ENCODE peak calls at places on chromosome 15, in six cellular contexts. T is IMR-90, S is suprapubic skin, I is lower leg skin, A is A549, U is adrenal gland. P is an unnamed sample.

GRCh38 chr15:51714162-51714561 is 23.3 kb downstream of the LYSMD2 start:
- DNase-seq in T (no peak), S (no peak), U (no peak), I (no peak), A (no peak), P (peak)

GRCh38 chr15:83194527-83194926 is 13.1 kb downstream of the HDGFL3 start:
- DNase-seq in I (no peak), U (no peak), A (no peak), T (no peak), S (no peak), P (peak)

GRCh38 chr15:51846066-51846462 is 16.6 kb downstream of the TMOD3 start:
- DNase-seq in I (no peak), U (no peak), A (peak), S (no peak), T (no peak), P (no peak)

GRCh38 chr15:25727867-25728600 is 135.1 kb downstream of the ATP10A start:
- DNase-seq in U (no peak), I (peak), A (no peak), T (no peak), S (no peak), P (no peak)

GRCh38 chr15:68743256-68743655 is 77.4 kb downstream of the ANP32A start:
- DNase-seq in U (no peak), I (no peak), A (no peak), S (no peak), T (no peak), P (no peak)

GRCh38 chr15:62618432-62618831 is 424.1 kb upstream of the TPM1 start:
- DNase-seq in T (peak), A (peak), S (no peak), U (no peak), I (no peak), P (no peak)

GRCh38 chr15:74937602-74938371 is at the start of gene COX5A:
- DNase-seq in T (peak), A (peak), U (peak), S (peak), I (peak), P (peak)

GRCh38 chr15:25762015-25762662 is 101.0 kb downstream of the ATP10A start:
- DNase-seq in I (peak), T (peak), U (no peak), A (no peak), S (no peak), P (no peak)

GRCh38 chr15:94375997-94376396 is 144.6 kb downstream of the MCTP2 start:
- DNase-seq in I (no peak), A (no peak), U (no peak), T (no peak), S (no peak), P (no peak)

GRCh38 chr15:43251185-43251862 is 15.4 kb downstream of the TGM5 start:
- DNase-seq in A (no peak), U (no peak), T (no peak), S (no peak), I (no peak), P (no peak)

GRCh38 chr15:28014623-28015200 is 84.4 kb downstream of the OCA2 start:
- DNase-seq in I (no peak), A (no peak), S (no peak), T (no peak), U (no peak), P (no peak)

GRCh38 chr15:35963316-35963715 is 417.4 kb upstream of the DPH6 start:
- DNase-seq in S (no peak), U (no peak), T (no peak), I (no peak), A (no peak), P (no peak)

GRCh38 chr15:48935236-48935635 is 28.5 kb downstream of the SHC4 start:
- DNase-seq in T (no peak), U (peak), I (no peak), S (no peak), A (no peak), P (no peak)

GRCh38 chr15:43893956-43894355 is 67.2 kb downstream of the WDR76 start:
- DNase-seq in I (no peak), S (no peak), T (no peak), U (peak), A (no peak), P (no peak)

GRCh38 chr15:28936481-28936881 is 50.7 kb downstream of the APBA2 start:
- DNase-seq in T (no peak), I (no peak), U (no peak), A (no peak), S (no peak), P (no peak)

GRCh38 chr15:64246364-64247189 is 83.8 kb upstream of the PPIB start:
- DNase-seq in I (no peak), S (no peak), T (peak), U (peak), A (peak), P (peak)

GRCh38 chr15:49902791-49903481 is 216.1 kb downstream of the ATP8B4 start:
- DNase-seq in T (peak), U (no peak), I (no peak), S (no peak), A (peak), P (no peak)

GRCh38 chr15:25180606-25181289 is 226.0 kb downstream of the SNRPN start:
- DNase-seq in A (no peak), T (no peak), S (peak), U (peak), I (no peak), P (no peak)

GRCh38 chr15:48582472-48583235 is 62.9 kb downstream of the FBN1 start:
- DNase-seq in T (peak), U (no peak), I (no peak), S (no peak), A (no peak), P (peak)

GRCh38 chr15:94239474-94239873 is 8.1 kb downstream of the MCTP2 start:
- DNase-seq in A (no peak), T (no peak), I (no peak), S (no peak), U (no peak), P (no peak)

GRCh38 chr15:62711691-62712454 is 330.7 kb upstream of the TPM1 start:
- DNase-seq in I (no peak), A (no peak), T (peak), U (no peak), S (no peak), P (no peak)

GRCh38 chr15:44706946-44707636 is 4.0 kb downstream of the PATL2 start:
- DNase-seq in S (no peak), A (no peak), I (no peak), U (no peak), T (no peak), P (no peak)

GRCh38 chr15:80186597-80186996 is 33.8 kb downstream of the FAH start:
- DNase-seq in A (no peak), S (no peak), I (no peak), U (no peak), T (no peak), P (no peak)

GRCh38 chr15:86004061-86004460 is 75.6 kb upstream of the AGBL1 start:
- DNase-seq in S (no peak), T (no peak), U (no peak), A (no peak), I (no peak), P (no peak)

GRCh38 chr15:48563944-48564343 is 81.6 kb downstream of the FBN1 start:
- DNase-seq in U (no peak), A (no peak), I (no peak), T (no peak), S (no peak), P (no peak)

GRCh38 chr15:92643849-92644815 is 11.4 kb downstream of the FAM174B start:
- DNase-seq in A (no peak), U (no peak), T (no peak), S (no peak), I (no peak), P (no peak)

GRCh38 chr15:38605744-38606143 is 41.1 kb upstream of the RASGRP1 start:
- DNase-seq in S (no peak), A (no peak), U (no peak), T (no peak), I (no peak), P (no peak)

GRCh38 chr15:75410196-75410595 is 41.3 kb downstream of the SIN3A start:
- DNase-seq in I (no peak), S (no peak), U (no peak), T (no peak), A (no peak), P (no peak)

GRCh38 chr15:88894819-88895767 is at the start of gene HAPLN3:
- DNase-seq in I (no peak), S (no peak), T (peak), A (peak), U (peak), P (no peak)

GRCh38 chr15:89179966-89180875 is 41.2 kb downstream of the RLBP1 start:
- DNase-seq in A (no peak), S (no peak), I (no peak), U (no peak), T (peak), P (no peak)

GRCh38 chr15:32781781-32782180 is 64.0 kb downstream of the GREM1 start:
- DNase-seq in T (no peak), A (no peak), S (no peak), I (no peak), U (no peak), P (no peak)

GRCh38 chr15:88989578-88989977 is 76.4 kb upstream of the MFGE8 start:
- DNase-seq in U (no peak), S (no peak), A (peak), I (no peak), T (peak), P (no peak)

GRCh38 chr15:63944681-63944955 is 101.7 kb downstream of the DAPK2 start:
- DNase-seq in T (no peak), S (no peak), U (no peak), I (no peak), A (no peak), P (no peak)

GRCh38 chr15:73079570-73079969 is 27.3 kb downstream of the NEO1 start:
- DNase-seq in I (no peak), T (no peak), U (no peak), A (no peak), S (no peak), P (no peak)

GRCh38 chr15:48447657-48448056 is 116.4 kb downstream of the DUT start:
- DNase-seq in I (no peak), T (peak), A (no peak), S (no peak), U (no peak), P (no peak)

GRCh38 chr15:59701880-59702279 is 12.8 kb upstream of the BNIP2 start:
- DNase-seq in U (no peak), A (no peak), T (no peak), S (no peak), I (no peak), P (peak)

GRCh38 chr15:66023322-66023972 is 154.2 kb downstream of the RAB11A start:
- DNase-seq in U (no peak), I (no peak), T (no peak), A (no peak), S (no peak), P (no peak)

DNA sequence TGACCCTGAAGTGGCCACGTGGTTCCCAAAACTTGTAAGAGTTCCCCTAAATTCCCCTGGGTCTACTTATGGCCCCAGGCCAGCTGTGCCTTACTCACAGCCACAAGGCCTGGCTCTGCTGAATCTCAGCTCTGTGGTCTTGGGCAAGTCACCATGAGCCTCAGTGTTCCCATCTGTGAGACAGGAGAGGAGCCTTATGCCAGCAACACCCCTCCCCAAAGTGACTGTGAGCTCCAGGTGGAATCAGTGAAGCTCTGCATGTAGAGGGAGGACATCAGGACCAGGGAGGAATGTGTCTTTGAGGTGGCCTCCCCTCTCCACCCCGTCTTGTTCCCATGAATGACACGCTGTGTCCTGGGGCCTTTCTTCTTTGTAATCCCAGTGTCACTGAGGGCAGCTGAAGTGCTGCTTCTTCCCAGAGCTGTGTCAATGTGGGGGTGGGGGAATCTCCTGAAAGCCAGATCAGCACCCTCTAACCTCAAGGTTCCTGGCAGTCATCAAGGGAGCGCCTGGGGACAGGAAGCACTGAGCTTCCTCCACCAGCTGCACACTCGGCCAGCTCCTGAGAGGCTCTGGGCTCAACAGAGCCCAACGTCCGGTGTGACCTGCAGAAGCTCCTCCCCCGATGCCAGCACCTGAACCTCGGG is 258.9 kb downstream of the UACA start:
- DNase-seq in A (peak), T (peak), S (no peak), U (peak), I (peak), P (no peak)
- TF ChIP-seq POLR2A in A (no peak), T (no peak), S (no peak), U (no peak), I (no peak), P (no peak)

GRCh38 chr15:41258706-41259471 is 27.8 kb downstream of the CHP1 start:
- DNase-seq in T (peak), U (peak), S (no peak), A (peak), I (no peak), P (no peak)
- TF ChIP-seq POLR2A in T (no peak), U (no peak), S (no peak), A (no peak), I (no peak), P (no peak)

GRCh38 chr15:78049691-78050440 is 27.6 kb downstream of the TBC1D2B start:
- DNase-seq in U (no peak), S (no peak), I (no peak), A (no peak), T (peak), P (no peak)
- TF ChIP-seq POLR2A in U (no peak), S (no peak), I (no peak), A (no peak), T (no peak), P (no peak)

GRCh38 chr15:101070502-101071273 is 151.5 kb downstream of the LRRK1 start:
- DNase-seq in A (no peak), S (no peak), T (peak), U (no peak), I (no peak), P (no peak)
- TF ChIP-seq POLR2A in A (no peak), S (no peak), T (peak), U (no peak), I (no peak), P (no peak)

GRCh38 chr15:81303241-81304225 is 20.4 kb downstream of the STARD5 start:
- DNase-seq in A (no peak), S (no peak), T (peak), I (no peak), U (no peak), P (no peak)
- TF ChIP-seq POLR2A in A (no peak), S (no peak), T (no peak), I (no peak), U (no peak), P (no peak)

GRCh38 chr15:81362790-81363189 is 11.2 kb downstream of the TMC3 start:
- DNase-seq in I (no peak), A (no peak), T (no peak), S (no peak), U (no peak), P (no peak)
- TF ChIP-seq POLR2A in I (no peak), A (no peak), T (no peak), S (no peak), U (no peak), P (no peak)

GRCh38 chr15:26877842-26878241 is 11.0 kb downstream of the GABRA5 start:
- DNase-seq in S (no peak), U (no peak), A (no peak), T (no peak), I (no peak), P (no peak)

GRCh38 chr15:26882112-26882511 is 15.2 kb downstream of the GABRA5 start:
- DNase-seq in A (no peak), I (no peak), U (no peak), S (no peak), T (no peak), P (no peak)

GRCh38 chr15:26882616-26883365 is 15.9 kb downstream of the GABRA5 start:
- DNase-seq in A (no peak), S (no peak), I (no peak), U (no peak), T (no peak), P (no peak)

GRCh38 chr15:26883466-26883865 is 16.6 kb downstream of the GABRA5 start:
- DNase-seq in U (no peak), I (no peak), T (no peak), A (no peak), S (no peak), P (no peak)

DNA sequence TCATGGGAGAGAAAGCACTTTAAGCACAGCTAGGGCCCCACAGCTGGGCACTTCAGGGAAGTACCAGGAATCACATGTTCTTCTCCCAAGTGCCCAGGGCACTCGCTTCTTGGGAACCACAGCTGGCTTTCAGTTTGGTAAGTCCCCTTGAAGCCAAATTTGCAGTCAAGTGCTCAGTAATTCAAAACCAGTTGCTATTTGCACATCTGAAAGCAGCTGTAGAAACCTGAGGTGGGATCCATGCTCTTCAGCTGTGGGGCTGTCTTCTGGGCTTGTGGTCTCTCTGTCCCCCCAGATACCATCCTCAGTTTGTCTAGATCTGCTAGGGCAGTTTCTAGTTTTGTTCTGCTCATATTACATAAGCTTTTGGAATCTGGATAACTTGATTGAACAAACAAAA is 12.9 kb downstream of the GABRA5 start:
- DNase-seq in T (no peak), I (no peak), A (no peak), U (no peak), S (no peak), P (no peak)
- TF ChIP-seq POLR2A in T (no peak), I (no peak), A (no peak), U (no peak), S (no peak), P (no peak)

DNA sequence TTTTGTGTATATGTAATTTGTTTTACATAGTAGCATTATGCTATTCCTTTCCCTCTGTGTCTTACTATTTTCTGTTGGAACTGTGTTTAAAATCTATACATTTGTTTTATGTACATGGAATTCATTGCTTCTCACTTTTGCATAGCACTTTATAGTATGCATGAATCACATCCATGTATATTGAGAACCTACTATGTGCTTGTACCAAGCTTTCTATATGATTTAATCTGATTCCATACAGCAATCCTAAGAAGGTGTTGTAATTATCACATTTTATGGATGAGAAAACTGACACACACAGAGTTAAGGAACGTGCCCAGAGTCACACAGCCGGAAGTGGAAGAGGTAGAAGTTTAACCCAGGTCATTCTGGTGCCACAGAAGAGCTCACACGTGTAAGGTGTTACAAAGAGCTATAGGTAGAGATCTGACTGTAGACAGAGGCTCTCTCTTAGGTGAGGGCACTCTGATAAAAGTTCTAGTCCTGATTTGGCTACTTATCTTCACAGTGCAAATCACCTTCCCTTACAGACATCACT is 3.5 kb upstream of the SMAD3 start:
- DNase-seq in I (no peak), U (no peak), A (no peak), S (no peak), T (no peak), P (no peak)
- TF ChIP-seq POLR2A in I (no peak), U (no peak), A (no peak), S (no peak), T (no peak), P (no peak)

GRCh38 chr15:54197995-54198394 is 219.8 kb downstream of the UNC13C start:
- DNase-seq in I (no peak), T (no peak), A (no peak), U (no peak), S (no peak), P (no peak)
- TF ChIP-seq POLR2A in I (no peak), T (no peak), A (no peak), U (no peak), S (no peak), P (no peak)

GRCh38 chr15:67065531-67066005 is at the start of gene SMAD3:
- DNase-seq in T (peak), U (peak), S (peak), A (peak), I (peak), P (peak)

GRCh38 chr15:67062365-67062985 is 2.9 kb upstream of the SMAD3 start:
- DNase-seq in A (no peak), U (no peak), S (no peak), I (no peak), T (no peak), P (no peak)

GRCh38 chr15:67066041-67067021 is 929 bp downstream of the SMAD3 start:
- DNase-seq in S (no peak), U (peak), A (no peak), T (peak), I (no peak), P (peak)

GRCh38 chr15:67064607-67065530 is 533 bp upstream of the SMAD3 start:
- DNase-seq in U (peak), S (peak), T (no peak), A (peak), I (no peak), P (peak)

GRCh38 chr15:67063689-67064606 is 1.5 kb upstream of the SMAD3 start:
- DNase-seq in S (no peak), A (peak), I (no peak), T (peak), U (no peak), P (peak)
- TF ChIP-seq POLR2A in S (no peak), A (no peak), I (no peak), T (no peak), U (no peak), P (no peak)

P was measured in erythroblast.